ENCODE peak calls at places on chromosome 21, in nine cellular contexts. J, M, C, I, D, P, E, Z and U are unnamed samples.

GRCh38 chr21:31720739-31721138 is 11.2 kb downstream of the SCAF4 start:
- DNase-seq in I (no peak), Z (no peak), J (no peak), P (no peak), C (no peak), E (no peak), M (no peak), D (no peak), U (no peak)

GRCh38 chr21:33278736-33279135 is 12.6 kb downstream of the IL10RB start:
- DNase-seq in E (no peak), C (no peak), I (no peak), D (no peak), J (peak), P (no peak), Z (no peak), M (no peak), U (no peak)

GRCh38 chr21:15229390-15229789 is 164.6 kb upstream of the NRIP1 start:
- DNase-seq in D (no peak), Z (no peak), M (no peak), J (no peak), I (no peak), E (no peak), P (no peak), C (no peak), U (no peak)

GRCh38 chr21:41250519-41250918 is 66.1 kb upstream of the FAM3B start:
- DNase-seq in P (no peak), I (no peak), M (no peak), J (peak), C (no peak), Z (no peak), E (no peak), D (no peak), U (no peak)

GRCh38 chr21:37367758-37368535 is 1.4 kb downstream of the DYRK1A start:
- DNase-seq in M (peak), I (peak), Z (no peak), E (peak), J (peak), D (peak), P (no peak), C (peak), U (peak)

GRCh38 chr21:28230559-28230958 is 762.1 kb downstream of the LTN1 start:
- DNase-seq in D (no peak), E (no peak), C (no peak), M (no peak), Z (no peak), I (no peak), J (peak), P (no peak), U (no peak)

GRCh38 chr21:44939532-44940115 is at the start of gene SLX9:
- DNase-seq in J (peak), C (peak), M (peak), E (peak), Z (peak), P (no peak), I (peak), D (peak), U (peak)

GRCh38 chr21:15436031-15436430 is 293.8 kb upstream of the USP25 start:
- DNase-seq in I (no peak), D (no peak), P (no peak), J (no peak), E (no peak), C (no peak), M (no peak), Z (no peak), U (no peak)

GRCh38 chr21:27390384-27390783 is 423.5 kb upstream of the ADAMTS5 start:
- DNase-seq in D (no peak), I (no peak), C (no peak), Z (no peak), E (no peak), M (no peak), P (no peak), J (no peak), U (no peak)